ENCODE peak calls at places on chromosomes 2 and 18, in seven cellular contexts. L, A, D, B, Z, N and Q are unnamed samples.

GRCh38 chr2:31239842-31240198 is 5.9 kb downstream of the EHD3 start:
- DNase-seq in D (no peak), L (no peak), B (no peak), N (no peak), A (peak; percentile 84), Z (peak; percentile 76), Q (no peak)

GRCh38 chr2:122748552-122749011 is 993.1 kb downstream of the TSN start:
- DNase-seq in Z (peak; percentile 61), B (peak; percentile 90), L (no peak), D (no peak), A (peak; percentile 69), N (no peak), Q (no peak)

GRCh38 chr2:203327918-203328734 is at the start of gene ABI2:
- DNase-seq in A (peak; percentile 81), N (peak; percentile 50), L (peak; percentile 88), Z (no peak), B (peak; percentile 89), D (peak; percentile 81), Q (peak; percentile 66)

GRCh38 chr2:100013892-100014677 is 128.3 kb downstream of the AFF3 start:
- DNase-seq in L (no peak), Z (peak; percentile 88), D (no peak), B (peak; percentile 89), A (peak; percentile 99), N (no peak), Q (no peak)

GRCh38 chr2:64140665-64141064 is 3.6 kb downstream of the PELI1 start:
- DNase-seq in D (no peak), Z (no peak), N (no peak), L (no peak), A (no peak), B (peak; percentile 16), Q (no peak)

GRCh38 chr2:205913668-205914067 is 172.3 kb downstream of the INO80D start:
- DNase-seq in N (no peak), Z (no peak), L (no peak), A (no peak), B (no peak), D (no peak), Q (no peak)

GRCh38 chr2:64698668-64699444 is 45.1 kb upstream of the SERTAD2 start:
- DNase-seq in D (no peak), N (no peak), A (peak; percentile 96), Z (peak; percentile 61), L (peak; percentile 66), B (peak; percentile 81), Q (no peak)

GRCh38 chr18:11857177-11857887 is 6.1 kb downstream of the CHMP1B start:
- DNase-seq in N (no peak), D (no peak), B (peak; percentile 99), L (no peak), Z (peak; percentile 100), A (peak; percentile 95), Q (no peak)

GRCh38 chr2:6772366-6772710 is 93.4 kb downstream of the CMPK2 start:
- DNase-seq in Z (no peak), L (no peak), A (peak; percentile 37), N (no peak), D (no peak), B (no peak), Q (no peak)

GRCh38 chr2:69494126-69494525 is 56.9 kb upstream of the NFU1 start:
- DNase-seq in D (no peak), Z (no peak), N (no peak), A (no peak), B (no peak), L (no peak), Q (no peak)

GRCh38 chr18:6960656-6961055 is 156.9 kb downstream of the LAMA1 start:
- DNase-seq in L (no peak), A (peak; percentile 83), Z (peak; percentile 42), D (no peak), N (no peak), B (no peak), Q (no peak)

GRCh38 chr2:108923736-108924443 is 65.1 kb downstream of the EDAR start:
- DNase-seq in N (no peak), D (no peak), L (no peak), A (no peak), B (no peak), Z (no peak), Q (no peak)

GRCh38 chr18:25089470-25089869 is 262.5 kb downstream of the ZNF521 start:
- DNase-seq in N (no peak), L (no peak), D (no peak), B (no peak), Z (no peak), A (no peak), Q (no peak)

GRCh38 chr18:47286776-47287410 is 35.4 kb upstream of the SKOR2 start:
- DNase-seq in L (no peak), A (no peak), B (no peak), N (no peak), Z (no peak), D (no peak), Q (no peak)

GRCh38 chr2:4980989-4981388 is 711.2 kb upstream of the SOX11 start:
- DNase-seq in L (no peak), D (no peak), Z (no peak), B (no peak), N (no peak), A (no peak), Q (no peak)

GRCh38 chr2:150400849-150401248 is 86.6 kb downstream of the RND3 start:
- DNase-seq in A (no peak), B (no peak), L (no peak), N (no peak), D (no peak), Z (no peak), Q (no peak)

GRCh38 chr2:211798868-211799267 is 739.7 kb downstream of the ERBB4 start:
- DNase-seq in D (no peak), Z (no peak), N (no peak), L (no peak), A (no peak), B (no peak), Q (no peak)

GRCh38 chr18:51361130-51361860 is 163.8 kb upstream of the MEX3C start:
- DNase-seq in A (no peak), D (no peak), Z (peak; percentile 10), N (no peak), B (peak; percentile 4), L (no peak), Q (no peak)

GRCh38 chr18:3458378-3458777 is 8.4 kb downstream of the TGIF1 start:
- DNase-seq in B (no peak), D (no peak), N (no peak), Z (no peak), A (no peak), L (no peak), Q (no peak)

GRCh38 chr2:179440642-179441251 is 176.1 kb upstream of the SESTD1 start:
- DNase-seq in B (peak; percentile 12), Z (no peak), L (peak; percentile 33), D (no peak), A (peak; percentile 30), N (no peak), Q (no peak)